ENCODE peak calls at places on chromosome X, in seven cellular contexts. V is stimulated activated CD8-positive, alpha-beta memory T cell treated with anti-CD3 and anti-CD28 coated beads, Interleukin-4, amount 100 ng/mL, for 4 hours; K is G401; H is DND-41; M is LHCN-M2; T is non-pigmented ciliary epithelial cell; I is lower lobe of right lung. Y is an unnamed sample.

GRCh38 chrX:47662144-47662657 is 3.2 kb upstream of the UXT start:
- DNase-seq in V (no peak), K (no peak), H (no peak), M (peak; percentile 95), T (peak; percentile 65), I (no peak), Y (peak; percentile 76)

GRCh38 chrX:19888419-19888879 is 1.0 kb upstream of the SH3KBP1 start:
- DNase-seq in V (no peak), K (peak; percentile 76), H (peak; percentile 68), M (peak; percentile 65), T (peak; percentile 38), I (no peak), Y (peak; percentile 75)

GRCh38 chrX:138745215-138745614 is 33.7 kb upstream of the FGF13 start:
- DNase-seq in V (no peak), K (peak; percentile 16), H (peak; percentile 11), M (peak; percentile 41), T (no peak), I (no peak), Y (peak; percentile 36)

GRCh38 chrX:25003066-25003849 is 12.5 kb downstream of the ARX start:
- DNase-seq in V (no peak), K (no peak), H (no peak), M (no peak), T (no peak), I (no peak), Y (no peak)

GRCh38 chrX:42096262-42096939 is 173.0 kb upstream of the CASK start:
- DNase-seq in V (no peak), K (no peak), H (no peak), M (peak; percentile 69), T (peak; percentile 89), I (peak; percentile 58), Y (peak; percentile 76)

GRCh38 chrX:69424161-69424560 is 80.0 kb upstream of the NALF2 start:
- DNase-seq in V (no peak), K (peak; percentile 1), H (no peak), M (peak; percentile 0), T (no peak), I (no peak), Y (no peak)

GRCh38 chrX:10282490-10282889 is 125.7 kb downstream of the CLCN4 start:
- DNase-seq in V (no peak), K (no peak), H (no peak), M (no peak), T (no peak), I (no peak), Y (no peak)

GRCh38 chrX:19673334-19674040 is 158.2 kb upstream of the MAP3K15 start:
- DNase-seq in V (no peak), K (peak; percentile 33), H (peak; percentile 27), M (peak; percentile 89), T (peak; percentile 56), I (no peak), Y (peak; percentile 80)

GRCh38 chrX:11724122-11725017 is 33.7 kb upstream of the MSL3 start:
- DNase-seq in V (no peak), K (peak; percentile 4), H (peak; percentile 4), M (peak; percentile 20), T (no peak), I (no peak), Y (peak; percentile 14)

GRCh38 chrX:30308263-30309138 is 689 bp downstream of the NR0B1 start:
- DNase-seq in V (no peak), K (no peak), H (no peak), M (peak; percentile 3), T (no peak), I (peak; percentile 24), Y (no peak)

GRCh38 chrX:66717926-66718325 is 79.0 kb upstream of the EDA2R start:
- DNase-seq in V (no peak), K (no peak), H (no peak), M (peak; percentile 12), T (no peak), I (no peak), Y (no peak)

GRCh38 chrX:144896323-144896722 is 351.0 kb upstream of the SPANXN1 start:
- DNase-seq in V (no peak), K (no peak), H (no peak), M (no peak), T (no peak), I (no peak), Y (peak; percentile 24)

GRCh38 chrX:96480081-96480480 is 204.6 kb upstream of the DIAPH2 start:
- DNase-seq in V (no peak), K (no peak), H (no peak), M (peak; percentile 59), T (peak; percentile 18), I (no peak), Y (no peak)

GRCh38 chrX:45632506-45632905 is 431.8 kb upstream of the DIPK2B start:
- DNase-seq in V (no peak), K (no peak), H (no peak), M (no peak), T (no peak), I (no peak), Y (no peak)

GRCh38 chrX:115642895-115643530 is 82.0 kb downstream of the PLS3 start:
- DNase-seq in V (no peak), K (peak; percentile 47), H (peak; percentile 15), M (peak; percentile 30), T (no peak), I (no peak), Y (peak; percentile 32)

GRCh38 chrX:32455704-32456103 is 755.6 kb downstream of the DMD start:
- DNase-seq in V (no peak), K (no peak), H (no peak), M (no peak), T (no peak), I (no peak), Y (no peak)

GRCh38 chrX:12440245-12440644 is 302.0 kb downstream of the FRMPD4 start:
- DNase-seq in V (no peak), K (no peak), H (no peak), M (no peak), T (no peak), I (no peak), Y (no peak)

GRCh38 chrX:11462136-11462535 is 168.9 kb downstream of the AMELX start:
- DNase-seq in V (no peak), K (no peak), H (no peak), M (no peak), T (no peak), I (no peak), Y (no peak)

GRCh38 chrX:22323541-22323940 is 50.8 kb downstream of the CBLL2 start:
- DNase-seq in V (no peak), K (no peak), H (no peak), M (peak; percentile 75), T (no peak), I (no peak), Y (peak; percentile 57)

GRCh38 chrX:110119480-110119879 is 116.6 kb downstream of the TMEM164 start:
- DNase-seq in V (no peak), K (no peak), H (no peak), M (no peak), T (no peak), I (no peak), Y (no peak)

Y was measured in mammary epithelial cell.